ENCODE peak calls at places on chromosomes 6 and 20, in ten cellular contexts. S is GM13976; I is lower leg skin; Y is HepG2; M is endothelial cell of umbilical vein; V is CD4-positive, alpha-beta T cell; P is H9; F is nephron progenitor cell; H is tibial artery; C is esophagus muscularis mucosa. A is an unnamed sample.

GRCh38 chr6:79494841-79495240 is 42.4 kb downstream of the LCA5 start:
- DNase-seq in S (no peak), I (no peak), Y (no peak), M (no peak), V (no peak), P (peak; percentile 50), F (peak; percentile 10), H (no peak), C (no peak), A (no peak)

GRCh38 chr20:44574372-44574771 is 8.0 kb upstream of the PKIG start:
- DNase-seq in S (no peak), I (no peak), Y (no peak), M (no peak), V (no peak), P (no peak), F (no peak), H (no peak), C (no peak), A (no peak)

GRCh38 chr6:129638055-129639019 is 71.6 kb downstream of the ARHGAP18 start:
- DNase-seq in S (no peak), I (no peak), Y (peak; percentile 85), M (peak; percentile 87), V (no peak), P (no peak), F (no peak), H (no peak), C (no peak), A (no peak)

GRCh38 chr6:130906736-130907381 is 79.7 kb downstream of the SMLR1 start:
- DNase-seq in S (no peak), I (no peak), Y (no peak), M (peak; percentile 20), V (no peak), P (no peak), F (no peak), H (no peak), C (no peak), A (no peak)

GRCh38 chr6:152635949-152636674 is 1.1 kb downstream of the SYNE1 start:
- DNase-seq in S (peak; percentile 30), I (peak; percentile 18), Y (no peak), M (peak; percentile 10), V (no peak), P (peak; percentile 48), F (peak; percentile 37), H (no peak), C (no peak), A (no peak)

GRCh38 chr6:43035495-43036194 is 14.2 kb downstream of the RRP36 start:
- DNase-seq in S (no peak), I (no peak), Y (no peak), M (no peak), V (no peak), P (peak; percentile 23), F (no peak), H (no peak), C (no peak), A (no peak)

GRCh38 chr6:163466839-163467390 is 52.4 kb downstream of the QKI start:
- DNase-seq in S (no peak), I (no peak), Y (no peak), M (no peak), V (no peak), P (no peak), F (no peak), H (no peak), C (no peak), A (no peak)

GRCh38 chr20:50788045-50788867 is 6.6 kb upstream of the BCAS4 start:
- DNase-seq in S (no peak), I (no peak), Y (peak; percentile 83), M (no peak), V (no peak), P (no peak), F (no peak), H (no peak), C (no peak), A (peak; percentile 49)

GRCh38 chr6:149237464-149237863 is 80.0 kb upstream of the TAB2 start:
- DNase-seq in S (no peak), I (no peak), Y (no peak), M (no peak), V (no peak), P (no peak), F (no peak), H (no peak), C (no peak), A (no peak)

GRCh38 chr6:127266892-127267741 is 453 bp downstream of the RNF146 start:
- DNase-seq in S (peak; percentile 80), I (peak; percentile 37), Y (no peak), M (peak; percentile 79), V (peak; percentile 26), P (peak; percentile 72), F (peak; percentile 81), H (peak; percentile 78), C (no peak), A (peak; percentile 5)

GRCh38 chr6:25883536-25883935 is 9.5 kb upstream of the SLC17A3 start:
- DNase-seq in S (no peak), I (no peak), Y (no peak), M (no peak), V (no peak), P (no peak), F (no peak), H (no peak), C (no peak), A (no peak)

GRCh38 chr20:49691818-49692568 is 21.7 kb downstream of the B4GALT5 start:
- DNase-seq in S (no peak), I (no peak), Y (no peak), M (no peak), V (no peak), P (no peak), F (no peak), H (no peak), C (no peak), A (no peak)
- TF ChIP-seq CTCF in S (no peak), I (no peak), Y (no peak), M (no peak), V (no peak), P (no peak), F (no peak), H (no peak), C (no peak), A (no peak)

GRCh38 chr6:154411076-154411475 is 54.5 kb upstream of the IPCEF1 start:
- DNase-seq in S (no peak), I (no peak), Y (no peak), M (no peak), V (no peak), P (no peak), F (no peak), H (no peak), C (no peak), A (no peak)

GRCh38 chr6:154410215-154410614 is 53.6 kb upstream of the IPCEF1 start:
- DNase-seq in S (no peak), I (no peak), Y (no peak), M (no peak), V (no peak), P (no peak), F (no peak), H (no peak), C (no peak), A (no peak)

GRCh38 chr6:154407440-154407839 is 50.8 kb upstream of the IPCEF1 start:
- DNase-seq in S (no peak), I (no peak), Y (no peak), M (no peak), V (no peak), P (no peak), F (no peak), H (no peak), C (no peak), A (no peak)

GRCh38 chr6:154410619-154411044 is 54.0 kb upstream of the IPCEF1 start:
- DNase-seq in S (no peak), I (peak; percentile 31), Y (peak; percentile 48), M (peak; percentile 97), V (no peak), P (no peak), F (peak; percentile 11), H (peak; percentile 74), C (no peak), A (peak; percentile 94)

GRCh38 chr6:154408906-154409500 is 52.4 kb upstream of the IPCEF1 start:
- DNase-seq in S (no peak), I (no peak), Y (no peak), M (peak; percentile 65), V (no peak), P (no peak), F (no peak), H (no peak), C (no peak), A (no peak)
- TF ChIP-seq CTCF in S (no peak), I (no peak), Y (no peak), M (no peak), V (no peak), P (peak; percentile 37), F (no peak), H (peak; percentile 28), C (peak; percentile 46), A (peak; percentile 35)

DNA sequence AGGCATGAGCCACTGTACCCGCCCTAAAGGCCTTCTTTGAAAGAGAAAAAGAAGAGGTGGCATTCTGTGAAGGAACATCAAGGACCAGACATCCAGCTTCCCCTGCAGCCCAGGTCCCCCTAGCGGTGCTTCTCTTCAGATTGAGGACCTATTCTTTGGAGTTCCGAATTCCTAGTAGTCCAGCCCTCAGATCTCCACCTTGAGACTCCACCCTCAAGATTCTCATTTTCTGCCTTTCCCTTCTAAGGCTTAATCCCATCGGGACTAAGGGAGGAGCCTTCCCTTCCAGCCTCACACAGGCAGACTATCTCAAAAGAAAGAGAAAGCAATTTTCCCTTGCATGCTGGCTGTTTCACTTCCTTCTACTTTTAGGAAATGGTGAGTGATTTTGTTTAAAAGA is 32.5 kb downstream of the MUC22 start:
- DNase-seq in S (peak; percentile 42), I (no peak), Y (peak; percentile 56), M (peak; percentile 38), V (no peak), P (peak; percentile 76), F (peak; percentile 37), H (no peak), C (no peak), A (no peak)
- TF ChIP-seq CTCF in S (no peak), I (no peak), Y (peak; percentile 75), M (peak; percentile 23), V (peak; percentile 57), P (peak; percentile 71), F (no peak), H (peak; percentile 30), C (peak; percentile 47), A (peak; percentile 59)

GRCh38 chr6:54252496-54252895 is 55.7 kb upstream of the TINAG start:
- DNase-seq in S (no peak), I (no peak), Y (no peak), M (no peak), V (no peak), P (no peak), F (no peak), H (no peak), C (no peak), A (no peak)
- TF ChIP-seq CTCF in S (no peak), I (no peak), Y (no peak), M (no peak), V (no peak), P (no peak), F (no peak), H (no peak), C (no peak), A (no peak)

GRCh38 chr20:63064745-63065711 is 58.3 kb upstream of the BHLHE23 start:
- DNase-seq in S (no peak), I (no peak), Y (no peak), M (no peak), V (no peak), P (peak; percentile 17), F (no peak), H (peak; percentile 50), C (no peak), A (no peak)
- TF ChIP-seq CTCF in S (no peak), I (no peak), Y (no peak), M (no peak), V (no peak), P (no peak), F (no peak), H (no peak), C (no peak), A (no peak)

A was measured in AG09319.